ENCODE peak calls at places on chromosomes 5 and 9, in five cellular contexts. Q is AG04450; I is stomach; F is central memory CD8-positive, alpha-beta T cell; Y is KG1. S is an unnamed sample.
A peak's percentile ranks its signal among the peaks of the same experiment; 100 is the strongest.

GRCh38 chr9:84277646-84278045 is 62.9 kb downstream of the SLC28A3 start:
- DNase-seq in F (no peak), I (no peak), Y (no peak), Q (no peak), S (no peak)

GRCh38 chr9:87226896-87227295 is 270.8 kb upstream of the DAPK1 start:
- DNase-seq in Q (no peak), F (no peak), I (no peak), Y (no peak), S (no peak)

GRCh38 chr5:369151-369939 is 47.8 kb downstream of the AHRR start:
- DNase-seq in Y (no peak), F (peak; percentile 9), I (no peak), Q (no peak), S (no peak)

GRCh38 chr5:36369092-36369737 is 67.5 kb upstream of the RANBP3L start:
- DNase-seq in Q (no peak), Y (no peak), F (no peak), I (no peak), S (no peak)

GRCh38 chr5:35819026-35819425 is 37.7 kb upstream of the IL7R start:
- DNase-seq in Q (no peak), I (no peak), Y (no peak), F (no peak), S (no peak)

GRCh38 chr9:71487046-71487445 is 281.3 kb downstream of the CEMIP2 start:
- DNase-seq in Q (no peak), F (no peak), Y (no peak), I (peak; percentile 26), S (no peak)

GRCh38 chr5:139638090-139638735 is 9.9 kb upstream of the CXXC5 start:
- DNase-seq in Q (no peak), F (no peak), I (peak; percentile 86), Y (no peak), S (peak; percentile 33)

GRCh38 chr9:100074989-100075388 is 23.8 kb downstream of the ERP44 start:
- DNase-seq in F (no peak), I (no peak), Y (no peak), Q (no peak), S (no peak)

GRCh38 chr9:93112864-93113389 is 16.9 kb downstream of the CARD19 start:
- DNase-seq in F (no peak), Q (no peak), I (no peak), Y (no peak), S (no peak)

GRCh38 chr5:58849995-58850667 is 267.3 kb downstream of the RAB3C start:
- DNase-seq in I (peak; percentile 88), F (no peak), Q (no peak), Y (peak; percentile 10), S (no peak)

S was measured in activated naive CD8-positive, alpha-beta T cell treated with anti-CD3 and anti-CD28 coated beads, Interleukin-2, amount 10 ng/mL, durations not matched to agents 7 days and 5 days.